ENCODE peak calls at places on chromosomes 13 and 19, in four cellular contexts. F, B, O and T are unnamed samples. For H3K36me3 and H3K4me1, the result is how much of the 10 kb centered on the place peaks cover.

GRCh38 chr19:32598022-32598421 is 17.0 kb downstream of the PDCD5 start:
- DNase-seq in F (no peak), B (no peak), O (no peak), T (no peak)

GRCh38 chr19:10654610-10655456 is 687 bp downstream of the ILF3 start:
- DNase-seq in F (peak), B (peak), O (peak), T (peak)

GRCh38 chr13:97284558-97284957 is 62.4 kb downstream of the MBNL2 start:
- DNase-seq in F (no peak), B (no peak), O (no peak), T (no peak)

GRCh38 chr19:8423821-8424223 is 10.7 kb downstream of the MARCHF2 start:
- DNase-seq in F (peak), B (peak), O (no peak), T (no peak)

GRCh38 chr19:5818594-5818993 is 13.7 kb downstream of the NRTN start:
- DNase-seq in F (no peak), B (no peak), O (no peak), T (no peak)

GRCh38 chr19:10863107-10863700 is 8.1 kb upstream of the CARM1 start:
- DNase-seq in F (peak), B (no peak), O (no peak), T (no peak)

GRCh38 chr13:47420568-47420967 is 523.7 kb upstream of the HTR2A start:
- DNase-seq in F (no peak), B (no peak), O (no peak), T (no peak)

GRCh38 chr19:4456566-4456842 is 1.1 kb downstream of the UBXN6 start:
- DNase-seq in F (no peak), B (no peak), O (no peak), T (no peak)

GRCh38 chr19:2345794-2346663 is 14.0 kb upstream of the TMPRSS9 start:
- DNase-seq in F (peak), B (no peak), O (no peak), T (no peak)

GRCh38 chr19:1223018-1223855 is 14.6 kb downstream of the CBARP start:
- DNase-seq in F (no peak), B (no peak), O (peak), T (no peak)

GRCh38 chr19:34904521-34904845 is 22.2 kb upstream of the ZNF30 start:
- DNase-seq in F (no peak), B (no peak), O (no peak), T (no peak)
- H3K4me3 ChIP-seq in F (no peak), B (no peak), O (no peak), T (no peak)

GRCh38 chr13:99777873-99778272 is 193.7 kb downstream of the ZIC5 start:
- DNase-seq in F (peak), B (no peak), O (no peak), T (no peak)
- H3K36me3 ChIP-seq in F (under half), B (under half), O (under half), T (under half)

GRCh38 chr13:45168555-45168930 is 32.3 kb downstream of the KCTD4 start:
- DNase-seq in F (no peak), B (no peak), O (no peak), T (no peak)

GRCh38 chr13:45162821-45163220 is 38.0 kb downstream of the KCTD4 start:
- DNase-seq in F (no peak), B (no peak), O (no peak), T (no peak)

GRCh38 chr13:45167611-45168554 is 33.0 kb downstream of the KCTD4 start:
- DNase-seq in F (peak), B (peak), O (no peak), T (no peak)

GRCh38 chr13:45162194-45162593 is 38.7 kb downstream of the KCTD4 start:
- DNase-seq in F (no peak), B (no peak), O (no peak), T (no peak)

GRCh38 chr13:45166858-45167257 is 34.0 kb downstream of the KCTD4 start:
- DNase-seq in F (no peak), B (no peak), O (no peak), T (no peak)
- H3K4me1 ChIP-seq in F (under half), B (under half), O (under half), T (under half)

GRCh38 chr13:30133554-30133912 is 173.8 kb downstream of the KATNAL1 start:
- DNase-seq in F (peak), B (no peak), O (no peak), T (no peak)
- H3K4me3 ChIP-seq in F (no peak), B (no peak), O (no peak), T (no peak)

GRCh38 chr19:37885392-37885791 is 21.0 kb downstream of the WDR87 start:
- DNase-seq in F (no peak), B (no peak), O (no peak), T (no peak)
- H3K36me3 ChIP-seq in F (under half), B (under half), O (under half), T (under half)

GRCh38 chr13:99208185-99208584 is 7.5 kb downstream of the UBAC2 start:
- DNase-seq in F (no peak), B (no peak), O (no peak), T (no peak)
- H3K4me1 ChIP-seq in F (under half), B (under half), O (half or more), T (half or more)

GRCh38 chr19:58304255-58304654 is 922 bp upstream of the ERVK3-1 start:
- DNase-seq in F (peak), B (no peak), O (no peak), T (no peak)
- H3K4me3 ChIP-seq in F (peak), B (no peak), O (no peak), T (peak)